ENCODE peak calls at places on chromosomes 6 and 20, in nine cellular contexts. O is stimulated activated naive B cell treated with anti-CD40 and anti-IgM and Interleukin-4, amounts not matched to agents 10 μg/mL and 1 μg/mL and 100 μg/mL, for 72 hours; M is activated T-cell treated with anti-CD3 and anti-CD28 coated beads, Interleukin-2, amount 50 U/mL, for 72 hours; Y is CD4-positive, alpha-beta T cell; I is sciatic nerve; L is Panc1; V is gastroesophageal sphincter; Z is left lung; B is upper lobe of right lung. T is an unnamed sample.

GRCh38 chr6:138654715-138655634 is 118.6 kb upstream of the CCDC28A start:
- ATAC-seq in I (no peak), M (peak), O (peak), V (no peak), Z (peak), L (peak), B (peak), Y (no peak), T (peak)

GRCh38 chr6:12064125-12064524 is 52.0 kb downstream of the HIVEP1 start:
- ATAC-seq in L (no peak), B (no peak), O (no peak), V (no peak), M (peak), Z (no peak), I (no peak), Y (no peak), T (peak)

GRCh38 chr20:63155266-63156165 is 60.4 kb downstream of the YTHDF1 start:
- ATAC-seq in L (no peak), O (no peak), I (no peak), Z (no peak), B (no peak), Y (no peak), M (no peak), V (no peak), T (no peak)

GRCh38 chr20:48619126-48620101 is 208.4 kb downstream of the PREX1 start:
- ATAC-seq in Y (no peak), B (no peak), O (no peak), V (no peak), L (no peak), I (no peak), Z (no peak), M (no peak), T (no peak)

GRCh38 chr20:33820362-33820761 is 9.2 kb downstream of the CHMP4B start:
- ATAC-seq in O (no peak), B (peak), Y (no peak), L (no peak), V (no peak), I (no peak), Z (peak), M (no peak), T (no peak)

GRCh38 chr20:17721802-17722486 is 22.2 kb downstream of the BANF2 start:
- ATAC-seq in Z (peak), B (no peak), M (no peak), O (no peak), V (no peak), L (no peak), I (no peak), Y (no peak), T (no peak)

GRCh38 chr6:11411592-11411991 is 126.0 kb upstream of the TMEM170B start:
- ATAC-seq in V (peak), I (no peak), Z (no peak), B (no peak), L (no peak), M (no peak), Y (no peak), O (no peak), T (no peak)

GRCh38 chr20:31833130-31833930 is 12.1 kb downstream of the FOXS1 start:
- ATAC-seq in L (peak), Z (peak), O (peak), M (peak), B (peak), I (peak), V (no peak), Y (peak), T (peak)

GRCh38 chr20:37741560-37741959 is 47.7 kb downstream of the CTNNBL1 start:
- ATAC-seq in V (no peak), Z (no peak), O (no peak), Y (no peak), I (peak), M (no peak), B (no peak), L (no peak), T (no peak)

GRCh38 chr20:46027245-46027853 is 1.7 kb upstream of the SLC12A5 start:
- ATAC-seq in O (peak), V (no peak), B (no peak), Z (peak), Y (no peak), M (no peak), L (no peak), I (no peak), T (no peak)

T was measured in activated T-helper 17 cell treated with anti-CD3 and anti-CD28 coated beads, Interleukin-2, amount 50 U/mL, for 72 hours.